ENCODE peak calls at places on chromosome 7, in nine cellular contexts. One of them, this sample, is unnamed.

GRCh38 chr7:102473271-102473991 is 5.3 kb downstream of the POLR2J start:
- DNase-seq in GM23338: no peak
- DNase-seq in heart left ventricle: peak; percentile 12
- DNase-seq in cardiac muscle cell: no peak
- DNase-seq in tibial artery: peak; percentile 18
- DNase-seq in GM23248: no peak
- DNase-seq in heart right ventricle: peak; percentile 9
- DNase-seq in uterus: peak; percentile 15
- DNase-seq in substantia nigra: no peak
- DNase-seq in this sample: no peak

GRCh38 chr7:107130487-107131220 is 38.1 kb upstream of the HBP1 start:
- DNase-seq in tibial artery: no peak
- DNase-seq in heart left ventricle: no peak
- DNase-seq in substantia nigra: no peak
- DNase-seq in cardiac muscle cell: no peak
- DNase-seq in GM23248: no peak
- DNase-seq in heart right ventricle: no peak
- DNase-seq in uterus: no peak
- DNase-seq in GM23338: peak; percentile 62
- DNase-seq in this sample: no peak

GRCh38 chr7:115941703-115942268 is 88.8 kb downstream of the TFEC start:
- DNase-seq in GM23338: peak; percentile 6
- DNase-seq in substantia nigra: no peak
- DNase-seq in heart left ventricle: no peak
- DNase-seq in GM23248: peak; percentile 44
- DNase-seq in heart right ventricle: no peak
- DNase-seq in tibial artery: no peak
- DNase-seq in cardiac muscle cell: peak; percentile 66
- DNase-seq in uterus: no peak
- DNase-seq in this sample: no peak

GRCh38 chr7:42843209-42843800 is 68.6 kb downstream of the C7orf25 start:
- DNase-seq in cardiac muscle cell: peak; percentile 65
- DNase-seq in heart left ventricle: peak; percentile 42
- DNase-seq in uterus: peak; percentile 59
- DNase-seq in tibial artery: peak; percentile 27
- DNase-seq in substantia nigra: peak; percentile 15
- DNase-seq in GM23248: peak; percentile 76
- DNase-seq in GM23338: peak; percentile 84
- DNase-seq in heart right ventricle: peak; percentile 24
- DNase-seq in this sample: peak; percentile 46

GRCh38 chr7:24580283-24580946 is 7.2 kb downstream of the PALS2 start:
- DNase-seq in cardiac muscle cell: no peak
- DNase-seq in tibial artery: no peak
- DNase-seq in uterus: no peak
- DNase-seq in GM23248: no peak
- DNase-seq in heart left ventricle: no peak
- DNase-seq in GM23338: no peak
- DNase-seq in heart right ventricle: no peak
- DNase-seq in substantia nigra: no peak
- DNase-seq in this sample: no peak

GRCh38 chr7:133789951-133790350 is 337.2 kb upstream of the LRGUK start:
- DNase-seq in cardiac muscle cell: no peak
- DNase-seq in heart left ventricle: no peak
- DNase-seq in uterus: no peak
- DNase-seq in heart right ventricle: no peak
- DNase-seq in tibial artery: no peak
- DNase-seq in substantia nigra: no peak
- DNase-seq in GM23248: no peak
- DNase-seq in GM23338: peak; percentile 21
- DNase-seq in this sample: no peak

GRCh38 chr7:114217026-114217425 is 197.6 kb upstream of the FOXP2 start:
- DNase-seq in heart right ventricle: no peak
- DNase-seq in heart left ventricle: no peak
- DNase-seq in tibial artery: no peak
- DNase-seq in GM23338: peak; percentile 22
- DNase-seq in uterus: no peak
- DNase-seq in cardiac muscle cell: peak; percentile 0
- DNase-seq in GM23248: peak; percentile 1
- DNase-seq in substantia nigra: no peak
- DNase-seq in this sample: no peak

GRCh38 chr7:43582503-43583423 is at the start of gene STK17A:
- DNase-seq in tibial artery: peak; percentile 85
- DNase-seq in uterus: peak; percentile 93
- DNase-seq in GM23338: peak; percentile 98
- DNase-seq in substantia nigra: peak; percentile 85
- DNase-seq in GM23248: peak; percentile 95
- DNase-seq in heart right ventricle: peak; percentile 93
- DNase-seq in cardiac muscle cell: peak; percentile 96
- DNase-seq in heart left ventricle: peak; percentile 92
- DNase-seq in this sample: peak; percentile 93

GRCh38 chr7:76386691-76387260 is 22.7 kb downstream of the SSC4D start:
- DNase-seq in GM23248: peak; percentile 87
- DNase-seq in heart left ventricle: no peak
- DNase-seq in GM23338: no peak
- DNase-seq in uterus: no peak
- DNase-seq in substantia nigra: no peak
- DNase-seq in heart right ventricle: no peak
- DNase-seq in cardiac muscle cell: no peak
- DNase-seq in tibial artery: no peak
- DNase-seq in this sample: no peak

DNA sequence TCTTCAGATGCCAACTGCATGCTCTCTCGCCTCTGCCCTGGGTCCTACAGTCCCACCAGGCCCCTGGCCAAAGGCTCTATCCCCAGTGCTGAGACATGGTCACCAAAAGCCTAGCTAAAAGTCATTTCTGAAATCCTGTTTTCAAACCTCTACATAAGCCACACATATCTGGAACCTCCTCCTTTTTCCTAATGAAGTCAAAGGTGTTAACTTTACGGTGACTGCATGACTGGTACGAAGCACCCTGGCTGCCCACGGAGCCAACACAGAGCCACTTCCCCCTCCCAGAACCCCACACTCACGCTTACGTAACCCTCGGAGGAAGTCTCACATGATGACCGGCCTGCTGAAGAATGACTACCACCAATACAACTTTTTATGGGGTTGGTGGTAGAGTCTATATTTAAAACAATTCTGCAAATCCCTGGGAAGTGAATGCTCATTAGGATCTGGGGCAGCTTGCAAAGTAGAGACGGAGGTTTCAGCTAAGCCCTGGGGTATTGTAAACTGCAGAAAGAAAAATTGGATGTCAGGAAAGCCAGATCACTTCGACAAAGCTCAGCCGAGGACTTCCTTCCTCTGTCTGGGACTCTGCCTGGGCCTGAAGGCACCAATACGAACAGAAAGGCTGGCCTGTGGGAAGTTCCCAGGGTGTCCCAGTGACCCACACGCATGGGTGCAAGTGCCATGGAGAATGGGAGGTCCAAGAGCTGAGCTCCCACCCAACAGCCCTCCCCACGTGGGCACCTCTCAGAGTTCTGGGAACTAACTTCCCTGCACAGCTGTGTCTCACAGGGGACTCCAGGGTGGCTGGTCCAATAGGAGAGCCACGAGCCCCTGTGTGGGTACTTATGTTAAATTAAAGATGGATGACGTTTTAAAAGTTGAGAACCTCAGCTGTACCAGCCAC is 50.7 kb downstream of the PDGFA start:
- DNase-seq in GM23338: no peak
- DNase-seq in uterus: peak; percentile 9
- DNase-seq in heart right ventricle: no peak
- DNase-seq in GM23248: peak; percentile 58
- DNase-seq in substantia nigra: no peak
- DNase-seq in heart left ventricle: peak; percentile 19
- DNase-seq in cardiac muscle cell: no peak
- DNase-seq in tibial artery: peak; percentile 31
- DNase-seq in this sample: no peak
- H3K27ac ChIP-seq in GM23338: no peak overlapping the region
- H3K27ac ChIP-seq in uterus: peak overlapping the region; percentile 10
- H3K27ac ChIP-seq in heart right ventricle: no peak overlapping the region
- H3K27ac ChIP-seq in GM23248: peak overlapping the region; percentile 21
- H3K27ac ChIP-seq in substantia nigra: no peak overlapping the region
- H3K27ac ChIP-seq in heart left ventricle: peak overlapping the region; percentile 17
- H3K27ac ChIP-seq in cardiac muscle cell: no peak overlapping the region
- H3K27ac ChIP-seq in tibial artery: peak overlapping the region; percentile 60
- H3K27ac ChIP-seq in this sample: no peak overlapping the region

DNA sequence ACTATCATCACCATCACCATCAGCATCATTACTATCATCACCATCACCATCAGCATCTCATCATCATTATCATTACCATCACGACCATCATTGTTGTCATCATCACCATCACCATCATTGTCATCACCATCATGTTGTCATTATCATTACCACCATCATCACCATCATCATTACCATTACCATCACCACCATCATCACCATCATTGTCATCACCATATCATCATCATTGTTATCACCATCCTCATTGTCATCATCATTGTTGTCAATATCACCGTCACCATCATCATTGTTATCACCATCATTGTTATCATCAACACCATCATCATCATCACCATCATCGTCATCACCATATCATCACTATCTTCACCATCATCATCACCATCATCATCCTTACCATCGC is 124.3 kb downstream of the PTPRN2 start:
- DNase-seq in GM23248: no peak
- DNase-seq in cardiac muscle cell: no peak
- DNase-seq in heart right ventricle: no peak
- DNase-seq in uterus: no peak
- DNase-seq in tibial artery: no peak
- DNase-seq in heart left ventricle: no peak
- DNase-seq in substantia nigra: no peak
- DNase-seq in GM23338: no peak
- DNase-seq in this sample: no peak
- H3K27ac ChIP-seq in GM23248: no peak overlapping the region
- H3K27ac ChIP-seq in cardiac muscle cell: no peak overlapping the region
- H3K27ac ChIP-seq in heart right ventricle: no peak overlapping the region
- H3K27ac ChIP-seq in uterus: no peak overlapping the region
- H3K27ac ChIP-seq in tibial artery: no peak overlapping the region
- H3K27ac ChIP-seq in heart left ventricle: no peak overlapping the region
- H3K27ac ChIP-seq in substantia nigra: no peak overlapping the region
- H3K27ac ChIP-seq in GM23338: no peak overlapping the region
- H3K27ac ChIP-seq in this sample: no peak overlapping the region

DNA sequence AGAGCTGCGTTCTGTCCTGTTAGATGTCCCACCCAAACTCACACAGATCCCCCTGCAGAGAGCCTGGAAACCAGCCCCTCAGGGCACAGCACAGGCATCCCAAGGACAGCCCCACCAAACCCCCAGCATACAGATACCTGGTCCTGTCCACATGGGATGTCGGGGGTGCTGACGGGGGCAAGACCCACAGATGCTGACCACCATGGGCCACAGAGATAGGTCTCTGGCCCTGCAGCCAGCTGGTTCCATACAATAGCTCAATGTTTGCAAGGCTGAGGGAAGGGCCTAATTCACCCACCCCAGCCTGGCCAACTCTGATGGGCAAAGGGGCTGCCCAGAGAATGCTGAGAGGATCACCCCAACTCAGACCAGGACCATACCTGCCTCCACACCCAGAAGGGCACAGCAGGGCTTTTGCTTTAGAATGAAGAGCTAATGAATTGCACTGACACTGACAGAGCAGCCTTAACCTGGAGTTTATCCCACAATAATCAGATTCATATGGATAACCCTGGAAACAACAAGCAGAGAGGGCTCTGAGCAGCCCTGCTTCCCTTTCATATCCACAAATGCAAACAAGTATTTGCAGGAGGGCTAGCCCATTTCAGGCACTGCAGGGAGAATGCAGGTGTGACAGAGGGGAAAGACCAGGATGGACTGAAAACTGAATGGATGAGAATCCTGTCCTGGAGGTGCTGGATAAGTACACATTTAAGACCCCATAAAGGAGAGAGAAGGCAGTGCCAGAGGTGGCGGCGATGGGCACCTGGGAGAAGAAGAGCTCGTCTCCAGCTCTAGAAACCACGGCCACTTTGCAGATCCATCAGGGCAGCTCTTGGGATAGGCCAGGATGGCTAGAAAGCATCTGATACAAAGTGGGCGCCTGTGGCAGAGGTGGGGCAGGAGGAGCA is 126.7 kb downstream of the TNS3 start:
- DNase-seq in substantia nigra: no peak
- DNase-seq in cardiac muscle cell: no peak
- DNase-seq in tibial artery: no peak
- DNase-seq in heart left ventricle: no peak
- DNase-seq in heart right ventricle: no peak
- DNase-seq in GM23338: no peak
- DNase-seq in GM23248: no peak
- DNase-seq in uterus: no peak
- DNase-seq in this sample: no peak
- H3K27ac ChIP-seq in substantia nigra: no peak overlapping the region
- H3K27ac ChIP-seq in cardiac muscle cell: no peak overlapping the region
- H3K27ac ChIP-seq in tibial artery: peak overlapping the region; percentile 92
- H3K27ac ChIP-seq in heart left ventricle: no peak overlapping the region
- H3K27ac ChIP-seq in heart right ventricle: no peak overlapping the region
- H3K27ac ChIP-seq in GM23338: no peak overlapping the region
- H3K27ac ChIP-seq in GM23248: no peak overlapping the region
- H3K27ac ChIP-seq in uterus: peak overlapping the region; percentile 80
- H3K27ac ChIP-seq in this sample: no peak overlapping the region

GRCh38 chr7:130346339-130346905 is 1.8 kb downstream of the CPA5 start:
- DNase-seq in substantia nigra: no peak
- DNase-seq in uterus: no peak
- DNase-seq in GM23248: no peak
- DNase-seq in tibial artery: no peak
- DNase-seq in heart right ventricle: no peak
- DNase-seq in cardiac muscle cell: no peak
- DNase-seq in GM23338: no peak
- DNase-seq in heart left ventricle: no peak
- DNase-seq in this sample: no peak
- H3K27ac ChIP-seq in substantia nigra: no peak overlapping the region
- H3K27ac ChIP-seq in uterus: no peak overlapping the region
- H3K27ac ChIP-seq in GM23248: no peak overlapping the region
- H3K27ac ChIP-seq in tibial artery: no peak overlapping the region
- H3K27ac ChIP-seq in heart right ventricle: no peak overlapping the region
- H3K27ac ChIP-seq in cardiac muscle cell: no peak overlapping the region
- H3K27ac ChIP-seq in GM23338: no peak overlapping the region
- H3K27ac ChIP-seq in heart left ventricle: no peak overlapping the region
- H3K27ac ChIP-seq in this sample: no peak overlapping the region

DNA sequence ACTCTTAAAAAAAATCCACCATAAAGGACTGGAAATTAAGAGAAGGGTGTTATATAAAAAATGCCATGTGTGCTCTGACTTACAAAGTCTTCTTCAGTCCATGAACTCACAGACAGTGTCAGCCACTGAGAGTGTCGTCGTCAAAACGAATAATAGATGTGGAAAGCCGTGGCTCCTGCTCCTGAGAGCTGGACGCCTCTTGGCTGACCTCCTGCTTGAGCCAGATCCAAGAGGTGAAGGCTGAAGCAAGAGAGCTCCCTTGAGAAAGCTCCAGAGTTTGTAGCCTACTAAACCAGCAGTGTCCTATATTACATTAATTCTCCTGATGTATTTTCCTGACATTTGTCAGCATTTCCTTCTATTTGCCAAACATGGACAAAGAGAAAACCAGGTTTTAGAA is 234.3 kb upstream of the C7orf33 start:
- DNase-seq in heart left ventricle: peak; percentile 58
- DNase-seq in cardiac muscle cell: peak; percentile 12
- DNase-seq in tibial artery: peak; percentile 56
- DNase-seq in GM23338: no peak
- DNase-seq in GM23248: no peak
- DNase-seq in substantia nigra: no peak
- DNase-seq in uterus: peak; percentile 67
- DNase-seq in heart right ventricle: peak; percentile 62
- DNase-seq in this sample: no peak
- H3K27ac ChIP-seq in heart left ventricle: no peak overlapping the region
- H3K27ac ChIP-seq in cardiac muscle cell: no peak overlapping the region
- H3K27ac ChIP-seq in tibial artery: no peak overlapping the region
- H3K27ac ChIP-seq in GM23338: no peak overlapping the region
- H3K27ac ChIP-seq in GM23248: no peak overlapping the region
- H3K27ac ChIP-seq in substantia nigra: no peak overlapping the region
- H3K27ac ChIP-seq in uterus: no peak overlapping the region
- H3K27ac ChIP-seq in heart right ventricle: no peak overlapping the region
- H3K27ac ChIP-seq in this sample: no peak overlapping the region